ENCODE peak calls at places on chromosomes 16 and 17, in five cellular contexts. One of them, this sample, is unnamed.

GRCh38 chr16:27347930-27348685 is 34.3 kb downstream of the IL4R start:
- DNase-seq in AG04450: no peak
- DNase-seq in endodermal cell: no peak
- DNase-seq in GM23338: no peak
- DNase-seq in transverse colon: no peak
- DNase-seq in this sample: no peak

GRCh38 chr17:80936218-80936617 is 55.4 kb upstream of the CHMP6 start:
- DNase-seq in AG04450: no peak
- DNase-seq in endodermal cell: no peak
- DNase-seq in GM23338: no peak
- DNase-seq in transverse colon: no peak
- DNase-seq in this sample: no peak

GRCh38 chr17:50129946-50130777 is at the start of gene SAMD14:
- DNase-seq in AG04450: no peak
- DNase-seq in endodermal cell: peak; percentile 80
- DNase-seq in GM23338: peak; percentile 59
- DNase-seq in transverse colon: no peak
- DNase-seq in this sample: no peak

GRCh38 chr17:21376835-21377690 is 906 bp downstream of the KCNJ12 start:
- DNase-seq in AG04450: no peak
- DNase-seq in endodermal cell: peak; percentile 85
- DNase-seq in GM23338: peak; percentile 64
- DNase-seq in transverse colon: no peak
- DNase-seq in this sample: no peak

GRCh38 chr17:43832168-43832975 is 574 bp downstream of the MPP3 start:
- DNase-seq in AG04450: peak; percentile 13
- DNase-seq in endodermal cell: peak; percentile 84
- DNase-seq in GM23338: peak; percentile 54
- DNase-seq in transverse colon: peak; percentile 62
- DNase-seq in this sample: no peak

GRCh38 chr16:89658221-89658879 is 714 bp downstream of the SPATA33 start:
- DNase-seq in AG04450: no peak
- DNase-seq in endodermal cell: peak; percentile 67
- DNase-seq in GM23338: no peak
- DNase-seq in transverse colon: no peak
- DNase-seq in this sample: no peak

GRCh38 chr16:58129097-58129936 is at the start of gene CFAP20:
- DNase-seq in AG04450: peak; percentile 100
- DNase-seq in endodermal cell: peak; percentile 99
- DNase-seq in GM23338: peak; percentile 100
- DNase-seq in transverse colon: peak; percentile 99
- DNase-seq in this sample: peak; percentile 99

GRCh38 chr16:68779891-68780290 is 42.8 kb downstream of the CDH1 start:
- DNase-seq in AG04450: no peak
- DNase-seq in endodermal cell: no peak
- DNase-seq in GM23338: no peak
- DNase-seq in transverse colon: no peak
- DNase-seq in this sample: no peak

GRCh38 chr17:29589524-29590260 is at the start of gene GIT1:
- DNase-seq in AG04450: no peak
- DNase-seq in endodermal cell: peak; percentile 95
- DNase-seq in GM23338: peak; percentile 94
- DNase-seq in transverse colon: peak; percentile 90
- DNase-seq in this sample: no peak

DNA sequence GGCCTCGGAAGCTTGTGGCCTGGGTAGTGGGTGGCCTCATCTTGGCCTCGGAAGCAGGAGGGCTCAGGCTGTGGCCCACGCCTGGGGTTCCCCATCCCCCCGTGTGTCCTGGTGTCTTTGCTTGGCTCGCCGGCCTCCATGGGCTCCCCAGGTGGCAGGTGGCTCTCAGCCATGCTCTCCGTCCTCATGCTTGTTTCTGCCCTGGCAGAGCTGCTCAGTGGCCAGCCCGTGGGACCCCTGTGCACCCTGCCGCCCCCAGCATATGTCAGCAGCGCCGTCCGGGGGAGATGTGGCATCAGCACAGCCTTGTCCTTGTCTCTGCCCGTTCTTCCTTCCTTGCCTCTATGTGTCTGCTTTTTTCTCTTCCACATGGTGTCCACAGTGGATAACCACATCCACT is 38.5 kb downstream of the TBCD start:
- DNase-seq in AG04450: no peak
- DNase-seq in endodermal cell: no peak
- DNase-seq in GM23338: no peak
- DNase-seq in transverse colon: no peak
- DNase-seq in this sample: no peak
- TF ChIP-seq CTCF in AG04450: no peak
- TF ChIP-seq CTCF in endodermal cell: no peak
- TF ChIP-seq CTCF in GM23338: no peak
- TF ChIP-seq CTCF in transverse colon: no peak
- TF ChIP-seq CTCF in this sample: no peak

GRCh38 chr16:83389751-83390150 is 418.0 kb upstream of the HSBP1 start:
- DNase-seq in AG04450: no peak
- DNase-seq in endodermal cell: peak; percentile 47
- DNase-seq in GM23338: no peak
- DNase-seq in transverse colon: no peak
- DNase-seq in this sample: no peak
- H3K27ac ChIP-seq in AG04450: no peak overlapping the region
- H3K27ac ChIP-seq in endodermal cell: no peak overlapping the region
- H3K27ac ChIP-seq in GM23338: no peak overlapping the region
- H3K27ac ChIP-seq in transverse colon: no peak overlapping the region
- H3K27ac ChIP-seq in this sample: no peak overlapping the region

DNA sequence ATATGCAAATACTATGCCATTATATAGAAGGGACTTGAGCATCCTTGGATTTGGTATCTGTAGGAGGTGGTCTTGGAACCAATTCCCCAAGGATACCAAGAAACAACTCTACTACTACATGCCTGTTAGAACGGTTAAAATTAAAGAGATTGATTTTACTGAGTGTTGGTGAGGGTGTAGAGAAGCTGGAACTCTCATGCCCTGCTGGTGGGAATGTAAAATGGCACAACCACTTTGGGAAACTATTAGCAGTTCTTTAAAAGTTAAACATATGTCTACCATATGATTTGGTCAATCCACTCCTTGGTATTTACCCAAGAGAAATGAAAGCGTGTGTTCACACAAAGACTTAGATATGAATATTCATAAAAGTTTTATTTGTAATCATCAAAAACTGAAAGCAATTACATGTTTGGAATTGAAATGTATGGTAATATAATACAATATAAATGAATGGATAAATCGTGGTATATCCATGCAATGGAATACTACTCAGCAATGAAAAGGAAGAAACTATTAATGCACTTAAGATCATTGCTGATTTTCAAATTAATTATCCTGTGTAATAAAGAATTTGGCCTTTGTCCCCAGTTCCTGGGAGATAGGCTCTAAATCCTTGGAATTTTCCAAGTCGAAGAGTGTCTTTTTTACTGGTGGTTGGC is 7.8 kb downstream of the MFSD6L start:
- DNase-seq in AG04450: no peak
- DNase-seq in endodermal cell: no peak
- DNase-seq in GM23338: no peak
- DNase-seq in transverse colon: no peak
- DNase-seq in this sample: no peak
- TF ChIP-seq CTCF in AG04450: peak; percentile 19
- TF ChIP-seq CTCF in endodermal cell: peak; percentile 73
- TF ChIP-seq CTCF in GM23338: peak; percentile 6
- TF ChIP-seq CTCF in transverse colon: no peak
- TF ChIP-seq CTCF in this sample: no peak

GRCh38 chr17:7355053-7355452 is at the start of gene TMEM95:
- DNase-seq in AG04450: no peak
- DNase-seq in endodermal cell: no peak
- DNase-seq in GM23338: no peak
- DNase-seq in transverse colon: peak; percentile 13
- DNase-seq in this sample: no peak
- H3K27ac ChIP-seq in AG04450: no peak within 1 kb of the TSS
- H3K27ac ChIP-seq in endodermal cell: peak within 1 kb of the TSS; percentile 38
- H3K27ac ChIP-seq in GM23338: no peak within 1 kb of the TSS
- H3K27ac ChIP-seq in transverse colon: peak within 1 kb of the TSS; percentile 22
- H3K27ac ChIP-seq in this sample: no peak within 1 kb of the TSS

DNA sequence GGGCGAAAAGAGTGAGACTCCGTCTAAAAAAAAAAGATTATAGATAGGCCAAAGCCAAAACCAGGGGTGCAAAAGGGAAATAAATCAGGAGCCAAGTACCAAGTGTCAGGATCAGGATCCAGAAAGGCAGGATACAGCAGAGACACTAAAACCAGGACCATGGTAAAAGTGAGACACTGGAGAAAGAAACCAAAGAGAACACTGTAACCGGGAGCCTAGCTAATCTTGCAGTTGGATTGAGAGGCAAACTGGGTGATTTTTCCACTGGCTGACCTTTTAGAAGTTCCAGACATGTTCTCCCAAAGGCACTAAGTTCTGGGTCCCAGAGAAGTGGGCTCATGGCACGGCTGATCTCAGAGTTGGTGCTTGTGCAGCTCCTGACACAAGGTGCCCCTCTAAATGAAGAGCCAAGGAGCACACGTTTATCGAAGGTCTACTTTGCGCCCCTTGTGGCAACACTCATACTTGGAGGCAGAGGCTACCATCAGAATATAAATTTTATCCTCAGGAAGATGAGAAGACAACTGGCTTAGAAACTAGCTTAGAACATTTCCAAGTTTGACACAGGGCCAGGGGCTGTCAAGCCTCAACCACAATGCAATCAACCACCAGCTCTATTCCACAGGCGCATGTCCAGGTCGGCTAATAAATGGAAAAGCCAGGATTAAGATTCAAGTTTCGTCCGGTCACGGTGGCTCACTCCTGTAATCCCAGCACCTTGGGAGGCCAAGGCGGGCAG is 27.5 kb upstream of the HELZ start:
- DNase-seq in AG04450: no peak
- DNase-seq in endodermal cell: peak; percentile 86
- DNase-seq in GM23338: peak; percentile 85
- DNase-seq in transverse colon: no peak
- DNase-seq in this sample: no peak
- TF ChIP-seq CTCF in AG04450: peak; percentile 40
- TF ChIP-seq CTCF in endodermal cell: peak; percentile 76
- TF ChIP-seq CTCF in GM23338: peak; percentile 76
- TF ChIP-seq CTCF in transverse colon: no peak
- TF ChIP-seq CTCF in this sample: no peak

DNA sequence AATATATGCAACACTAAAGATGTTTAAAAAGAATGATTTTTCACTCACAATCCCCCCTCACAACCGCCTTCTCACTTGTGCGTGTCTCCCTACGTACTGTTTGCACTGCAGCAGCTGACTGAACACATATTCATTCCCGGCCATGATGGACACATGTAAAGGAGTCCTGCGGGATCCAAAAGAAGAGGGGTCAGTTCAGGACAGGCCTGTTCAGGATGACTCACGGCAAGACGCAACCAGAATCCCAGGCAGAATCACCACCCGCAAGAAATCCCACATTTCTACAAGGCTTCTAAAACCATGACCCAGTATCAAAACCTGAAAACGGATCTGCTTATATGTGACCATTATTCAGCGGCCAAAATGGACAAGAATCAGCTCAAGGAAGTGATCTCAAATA is 52.3 kb downstream of the CYB5D2 start:
- DNase-seq in AG04450: no peak
- DNase-seq in endodermal cell: no peak
- DNase-seq in GM23338: no peak
- DNase-seq in transverse colon: no peak
- DNase-seq in this sample: no peak
- H3K27ac ChIP-seq in AG04450: no peak overlapping the region
- H3K27ac ChIP-seq in endodermal cell: no peak overlapping the region
- H3K27ac ChIP-seq in GM23338: peak overlapping the region; percentile 45
- H3K27ac ChIP-seq in transverse colon: no peak overlapping the region
- H3K27ac ChIP-seq in this sample: no peak overlapping the region

GRCh38 chr16:54193656-54194007 is 93.0 kb downstream of the IRX3 start:
- DNase-seq in AG04450: no peak
- DNase-seq in endodermal cell: peak; percentile 95
- DNase-seq in GM23338: peak; percentile 82
- DNase-seq in transverse colon: peak; percentile 54
- DNase-seq in this sample: peak; percentile 80

GRCh38 chr16:54191163-54191562 is 95.4 kb downstream of the IRX3 start:
- DNase-seq in AG04450: no peak
- DNase-seq in endodermal cell: no peak
- DNase-seq in GM23338: no peak
- DNase-seq in transverse colon: no peak
- DNase-seq in this sample: no peak

GRCh38 chr16:54191592-54191991 is 95.0 kb downstream of the IRX3 start:
- DNase-seq in AG04450: no peak
- DNase-seq in endodermal cell: no peak
- DNase-seq in GM23338: no peak
- DNase-seq in transverse colon: no peak
- DNase-seq in this sample: no peak

GRCh38 chr16:54193013-54193655 is 93.5 kb downstream of the IRX3 start:
- DNase-seq in AG04450: no peak
- DNase-seq in endodermal cell: no peak
- DNase-seq in GM23338: no peak
- DNase-seq in transverse colon: no peak
- DNase-seq in this sample: no peak

DNA sequence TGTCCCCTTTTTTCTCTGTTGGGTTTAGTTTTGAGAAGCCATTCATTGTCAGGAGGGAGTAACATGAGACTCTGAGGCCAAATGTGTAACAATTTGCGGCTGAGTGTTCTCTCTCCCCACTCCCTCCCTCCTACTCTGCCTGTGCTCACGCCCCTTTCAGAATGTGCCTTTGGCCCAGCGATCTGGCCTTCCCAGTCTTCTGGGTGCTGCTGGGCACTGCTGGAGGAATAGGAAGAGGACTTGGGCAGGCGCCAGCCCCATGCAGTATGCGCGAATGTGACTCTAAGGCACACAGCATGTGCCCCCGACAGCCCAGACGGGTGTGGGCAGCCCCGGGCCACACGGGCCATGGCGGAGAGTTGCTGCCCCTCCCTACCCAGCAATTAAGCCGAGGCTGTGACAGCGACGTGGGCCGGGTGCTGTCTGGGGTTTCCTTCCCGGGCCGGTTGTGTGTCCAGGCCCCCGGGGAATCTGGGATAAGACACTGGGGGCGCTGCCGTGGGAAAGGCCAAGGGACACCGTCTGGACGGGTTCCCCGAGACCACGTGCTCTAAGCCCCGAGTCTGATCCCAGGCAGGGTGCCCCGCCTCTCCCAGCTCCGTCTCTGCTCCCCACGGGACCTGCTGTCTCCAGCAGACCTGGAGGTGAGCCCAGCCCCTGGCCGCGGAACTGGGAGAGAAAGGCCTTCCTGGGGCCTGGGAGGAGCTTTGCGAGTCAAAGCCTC is 92.4 kb downstream of the IRX3 start:
- DNase-seq in AG04450: no peak
- DNase-seq in endodermal cell: no peak
- DNase-seq in GM23338: peak; percentile 71
- DNase-seq in transverse colon: peak; percentile 11
- DNase-seq in this sample: peak; percentile 74
- TF ChIP-seq CTCF in AG04450: no peak
- TF ChIP-seq CTCF in endodermal cell: no peak
- TF ChIP-seq CTCF in GM23338: no peak
- TF ChIP-seq CTCF in transverse colon: no peak
- TF ChIP-seq CTCF in this sample: no peak

DNA sequence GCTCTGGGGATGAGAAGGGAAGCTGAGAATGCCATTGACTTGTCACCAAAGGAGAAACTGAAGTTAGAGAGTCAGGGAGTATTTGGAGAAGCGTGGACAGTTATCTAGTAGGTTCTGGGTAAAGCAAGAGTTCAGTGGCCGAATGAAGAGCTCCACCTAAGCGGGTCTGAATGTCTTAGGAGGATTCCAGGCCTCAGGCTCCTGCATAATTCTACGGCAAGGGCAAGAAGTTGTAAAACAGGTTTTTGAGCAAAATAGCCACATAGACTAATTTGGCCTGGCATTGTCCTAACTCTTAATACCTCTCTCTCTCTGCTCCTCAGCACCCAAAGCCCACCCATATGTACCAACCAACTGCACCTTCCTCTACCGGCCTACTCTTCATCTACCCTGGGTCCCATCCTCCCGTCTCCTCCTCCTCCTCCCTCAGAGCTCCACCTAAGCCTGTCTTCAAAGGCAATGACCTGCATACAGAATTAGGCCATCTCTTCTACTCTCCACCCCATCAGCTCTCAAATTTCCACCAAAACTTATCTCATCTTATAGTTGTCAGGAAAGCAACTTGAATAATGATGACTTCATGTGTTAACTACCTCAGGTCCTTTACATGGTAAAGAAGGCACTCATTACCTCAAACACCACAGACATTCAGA is 42.0 kb upstream of the KCNJ2 start:
- DNase-seq in AG04450: no peak
- DNase-seq in endodermal cell: no peak
- DNase-seq in GM23338: peak; percentile 12
- DNase-seq in transverse colon: no peak
- DNase-seq in this sample: no peak
- H3K27ac ChIP-seq in AG04450: no peak overlapping the region
- H3K27ac ChIP-seq in endodermal cell: no peak overlapping the region
- H3K27ac ChIP-seq in GM23338: no peak overlapping the region
- H3K27ac ChIP-seq in transverse colon: no peak overlapping the region
- H3K27ac ChIP-seq in this sample: no peak overlapping the region